ENCODE peak calls at places on chromosomes 11 and 22, in nine cellular contexts. C is MM.1S, W is neural progenitor cell, I is H7, J is NB4, E is KG1, O is AG04450, B is NCI-H1092, R is amniotic stem cell. M is an unnamed sample.

GRCh38 chr22:22948651-22949611 is 61.3 kb downstream of the IGLL5 start:
- DNase-seq in C (peak), W (no peak), I (peak), J (no peak), E (no peak), O (no peak), B (no peak), R (no peak), M (no peak)

GRCh38 chr11:44205836-44206235 is 104.1 kb downstream of the ALX4 start:
- DNase-seq in C (no peak), W (no peak), I (no peak), J (no peak), E (no peak), O (no peak), B (no peak), R (no peak), M (no peak)

GRCh38 chr22:25702571-25703167 is 39.3 kb upstream of the MYO18B start:
- DNase-seq in C (no peak), W (no peak), I (no peak), J (no peak), E (no peak), O (no peak), B (no peak), R (no peak), M (no peak)

GRCh38 chr11:68724293-68724692 is 27.0 kb downstream of the TESMIN start:
- DNase-seq in C (no peak), W (no peak), I (no peak), J (peak), E (no peak), O (no peak), B (no peak), R (no peak), M (no peak)

GRCh38 chr11:14435717-14436116 is 63.9 kb downstream of the COPB1 start:
- DNase-seq in C (no peak), W (no peak), I (no peak), J (peak), E (peak), O (no peak), B (no peak), R (no peak), M (no peak)

GRCh38 chr11:67309661-67310061 is 6.3 kb downstream of the SSH3 start:
- DNase-seq in C (no peak), W (no peak), I (no peak), J (no peak), E (no peak), O (no peak), B (no peak), R (no peak), M (no peak)

GRCh38 chr22:30859714-30860095 is 108.9 kb downstream of the MORC2 start:
- DNase-seq in C (no peak), W (no peak), I (no peak), J (no peak), E (no peak), O (no peak), B (no peak), R (no peak), M (no peak)

GRCh38 chr11:124844664-124845079 is 20.6 kb upstream of the ROBO3 start:
- DNase-seq in C (no peak), W (peak), I (peak), J (no peak), E (no peak), O (no peak), B (no peak), R (no peak), M (no peak)

GRCh38 chr22:28909375-28909774 is 26.0 kb downstream of the ZNRF3 start:
- DNase-seq in C (no peak), W (no peak), I (no peak), J (no peak), E (no peak), O (no peak), B (no peak), R (no peak), M (no peak)

GRCh38 chr11:100686476-100686875 is 612 bp upstream of the ARHGAP42 start:
- DNase-seq in C (no peak), W (peak), I (peak), J (no peak), E (no peak), O (no peak), B (no peak), R (no peak), M (no peak)

GRCh38 chr11:46672381-46672839 is 28.0 kb downstream of the ARHGAP1 start:
- DNase-seq in C (no peak), W (no peak), I (no peak), J (peak), E (no peak), O (no peak), B (no peak), R (no peak), M (no peak)

GRCh38 chr11:130103296-130103814 is 33.7 kb downstream of the APLP2 start:
- DNase-seq in C (no peak), W (no peak), I (no peak), J (peak), E (no peak), O (peak), B (no peak), R (peak), M (peak)

GRCh38 chr11:102384419-102385052 is 37.5 kb downstream of the BIRC2 start:
- DNase-seq in C (no peak), W (peak), I (no peak), J (no peak), E (no peak), O (no peak), B (no peak), R (no peak), M (no peak)

GRCh38 chr11:29914203-29914930 is 102.5 kb downstream of the KCNA4 start:
- DNase-seq in C (no peak), W (no peak), I (no peak), J (peak), E (no peak), O (no peak), B (no peak), R (no peak), M (peak)

GRCh38 chr11:58316142-58316541 is 42.7 kb downstream of the OR5B17 start:
- DNase-seq in C (no peak), W (no peak), I (no peak), J (no peak), E (no peak), O (no peak), B (no peak), R (no peak), M (peak)